ENCODE peak calls at places on chromosomes 6 and 20, in five cellular contexts. One of them, this sample, is unnamed.

GRCh38 chr6:14026831-14027539 is 90.6 kb upstream of the CD83 start:
- DNase-seq in GM23248: no peak
- DNase-seq in vagina: no peak
- DNase-seq in H9: no peak
- DNase-seq in pancreas: no peak
- DNase-seq in this sample: no peak

GRCh38 chr6:153856929-153857376 is 182.1 kb upstream of the OPRM1 start:
- DNase-seq in pancreas: no peak
- DNase-seq in vagina: no peak
- DNase-seq in H9: no peak
- DNase-seq in GM23248: no peak
- DNase-seq in this sample: no peak

GRCh38 chr6:26054659-26054936 is 32.6 kb upstream of the HFE start:
- DNase-seq in H9: no peak
- DNase-seq in pancreas: no peak
- DNase-seq in GM23248: no peak
- DNase-seq in vagina: no peak
- DNase-seq in this sample: no peak

GRCh38 chr6:96086745-96087144 is 71.0 kb downstream of the FUT9 start:
- DNase-seq in pancreas: no peak
- DNase-seq in vagina: no peak
- DNase-seq in GM23248: no peak
- DNase-seq in H9: no peak
- DNase-seq in this sample: no peak

GRCh38 chr20:61128701-61129655 is 123.1 kb upstream of the CDH4 start:
- DNase-seq in GM23248: no peak
- DNase-seq in vagina: no peak
- DNase-seq in pancreas: no peak
- DNase-seq in H9: no peak
- DNase-seq in this sample: no peak

GRCh38 chr6:9745966-9746365 is 668.9 kb downstream of the TFAP2A start:
- DNase-seq in H9: no peak
- DNase-seq in GM23248: peak; percentile 12
- DNase-seq in vagina: no peak
- DNase-seq in pancreas: no peak
- DNase-seq in this sample: no peak

GRCh38 chr20:9051508-9051907 is 17.4 kb upstream of the PLCB4 start:
- DNase-seq in GM23248: peak; percentile 98
- DNase-seq in H9: no peak
- DNase-seq in pancreas: no peak
- DNase-seq in vagina: no peak
- DNase-seq in this sample: no peak

GRCh38 chr20:14712302-14712739 is 374.9 kb upstream of the FLRT3 start:
- DNase-seq in pancreas: peak; percentile 11
- DNase-seq in H9: no peak
- DNase-seq in vagina: no peak
- DNase-seq in GM23248: peak; percentile 41
- DNase-seq in this sample: no peak

GRCh38 chr6:26312501-26313390 is 52.3 kb upstream of the BTN3A2 start:
- DNase-seq in GM23248: peak; percentile 84
- DNase-seq in H9: peak; percentile 85
- DNase-seq in vagina: no peak
- DNase-seq in pancreas: peak; percentile 84
- DNase-seq in this sample: peak; percentile 82

GRCh38 chr6:43972179-43972914 is 154.9 kb downstream of the MRPL14 start:
- DNase-seq in vagina: no peak
- DNase-seq in H9: peak; percentile 22
- DNase-seq in pancreas: no peak
- DNase-seq in GM23248: peak; percentile 80
- DNase-seq in this sample: no peak

GRCh38 chr6:68876792-68877493 is 241.9 kb downstream of the ADGRB3 start:
- DNase-seq in pancreas: no peak
- DNase-seq in H9: no peak
- DNase-seq in GM23248: peak; percentile 43
- DNase-seq in vagina: no peak
- DNase-seq in this sample: no peak

GRCh38 chr6:163806761-163807499 is 392.4 kb downstream of the QKI start:
- DNase-seq in pancreas: no peak
- DNase-seq in GM23248: peak; percentile 5
- DNase-seq in vagina: no peak
- DNase-seq in H9: peak; percentile 33
- DNase-seq in this sample: no peak

GRCh38 chr6:53336070-53336469 is 12.7 kb downstream of the ELOVL5 start:
- DNase-seq in vagina: no peak
- DNase-seq in pancreas: no peak
- DNase-seq in GM23248: no peak
- DNase-seq in H9: no peak
- DNase-seq in this sample: no peak

GRCh38 chr6:3793545-3793944 is 42.0 kb upstream of the PXDC1 start:
- DNase-seq in pancreas: no peak
- DNase-seq in vagina: no peak
- DNase-seq in GM23248: no peak
- DNase-seq in H9: no peak
- DNase-seq in this sample: no peak

GRCh38 chr6:7006536-7007191 is 101.1 kb upstream of the RREB1 start:
- DNase-seq in GM23248: no peak
- DNase-seq in H9: no peak
- DNase-seq in vagina: no peak
- DNase-seq in pancreas: no peak
- DNase-seq in this sample: no peak

GRCh38 chr6:134295953-134296553 is 21.9 kb downstream of the SGK1 start:
- DNase-seq in GM23248: peak; percentile 96
- DNase-seq in pancreas: no peak
- DNase-seq in H9: no peak
- DNase-seq in vagina: no peak
- DNase-seq in this sample: no peak

GRCh38 chr20:59578602-59579403 is 25.5 kb upstream of the PHACTR3 start:
- DNase-seq in GM23248: no peak
- DNase-seq in pancreas: no peak
- DNase-seq in vagina: no peak
- DNase-seq in H9: no peak
- DNase-seq in this sample: no peak

GRCh38 chr6:160297310-160297709 is 38.7 kb upstream of the SLC22A2 start:
- DNase-seq in H9: peak; percentile 62
- DNase-seq in pancreas: peak; percentile 24
- DNase-seq in vagina: no peak
- DNase-seq in GM23248: no peak
- DNase-seq in this sample: no peak

GRCh38 chr6:78492351-78493010 is 374.9 kb upstream of the IRAK1BP1 start:
- DNase-seq in H9: no peak
- DNase-seq in pancreas: no peak
- DNase-seq in vagina: no peak
- DNase-seq in GM23248: peak; percentile 44
- DNase-seq in this sample: no peak

GRCh38 chr20:49872056-49872455 is 43.3 kb downstream of the SPATA2 start:
- DNase-seq in GM23248: no peak
- DNase-seq in vagina: no peak
- DNase-seq in pancreas: no peak
- DNase-seq in H9: no peak
- DNase-seq in this sample: no peak

GRCh38 chr6:156777866-156778614 is 862 bp downstream of the ARID1B start:
- DNase-seq in vagina: no peak
- DNase-seq in pancreas: peak; percentile 52
- DNase-seq in GM23248: peak; percentile 82
- DNase-seq in H9: peak; percentile 54
- DNase-seq in this sample: peak; percentile 68

GRCh38 chr6:154053141-154053540 is 14.1 kb downstream of the OPRM1 start:
- DNase-seq in vagina: no peak
- DNase-seq in pancreas: no peak
- DNase-seq in GM23248: no peak
- DNase-seq in H9: no peak
- DNase-seq in this sample: no peak

GRCh38 chr6:16130437-16130891 is 1.6 kb downstream of the MYLIP start:
- DNase-seq in H9: no peak
- DNase-seq in GM23248: peak; percentile 17
- DNase-seq in pancreas: no peak
- DNase-seq in vagina: no peak
- DNase-seq in this sample: no peak

GRCh38 chr6:16135078-16135477 is 6.2 kb downstream of the MYLIP start:
- DNase-seq in H9: no peak
- DNase-seq in pancreas: no peak
- DNase-seq in vagina: no peak
- DNase-seq in GM23248: no peak
- DNase-seq in this sample: no peak

GRCh38 chr6:16130932-16131387 is 2.1 kb downstream of the MYLIP start:
- DNase-seq in H9: no peak
- DNase-seq in vagina: no peak
- DNase-seq in pancreas: peak; percentile 39
- DNase-seq in GM23248: peak; percentile 77
- DNase-seq in this sample: peak; percentile 73

GRCh38 chr6:16134430-16134829 is 5.5 kb downstream of the MYLIP start:
- DNase-seq in pancreas: no peak
- DNase-seq in vagina: no peak
- DNase-seq in H9: no peak
- DNase-seq in GM23248: no peak
- DNase-seq in this sample: no peak

GRCh38 chr6:16132909-16133308 is 4.0 kb downstream of the MYLIP start:
- DNase-seq in H9: no peak
- DNase-seq in vagina: no peak
- DNase-seq in GM23248: no peak
- DNase-seq in pancreas: no peak
- DNase-seq in this sample: no peak
- H3K4me1 ChIP-seq in H9: peaks cover 4% of the 10 kb centered on the region
- H3K4me1 ChIP-seq in vagina: peaks cover 66% of the 10 kb centered on the region
- H3K4me1 ChIP-seq in GM23248: peaks cover 38% of the 10 kb centered on the region
- H3K4me1 ChIP-seq in pancreas: peaks cover 54% of the 10 kb centered on the region
- H3K4me1 ChIP-seq in this sample: peaks cover 65% of the 10 kb centered on the region

DNA sequence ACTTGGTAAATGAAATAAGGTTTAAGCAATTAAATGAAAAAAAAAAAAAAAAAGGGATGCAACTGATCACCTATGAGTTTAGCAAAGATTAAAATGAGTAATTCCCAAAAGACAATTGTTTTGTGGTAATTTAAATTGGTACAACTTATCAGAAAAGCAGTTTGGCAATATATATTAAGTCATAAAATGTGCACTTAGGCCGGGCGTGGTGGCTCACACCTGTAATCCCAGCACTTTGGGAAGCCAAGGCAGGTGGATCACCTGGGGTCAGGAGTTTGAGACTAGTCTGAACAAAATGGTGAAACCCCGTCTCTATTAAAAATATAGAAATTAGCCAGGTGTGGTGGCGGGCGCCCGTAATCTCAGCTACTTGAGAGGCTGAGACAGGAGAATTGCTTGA is 7.9 kb downstream of the PHACTR2 start:
- DNase-seq in GM23248: no peak
- DNase-seq in H9: no peak
- DNase-seq in vagina: no peak
- DNase-seq in pancreas: no peak
- DNase-seq in this sample: no peak
- H3K4me1 ChIP-seq in GM23248: peaks cover 33% of the 10 kb centered on the region
- H3K4me1 ChIP-seq in H9: peaks cover 4% of the 10 kb centered on the region
- H3K4me1 ChIP-seq in vagina: peaks cover 5% of the 10 kb centered on the region
- H3K4me1 ChIP-seq in pancreas: no peaks in the 10 kb centered on the region
- H3K4me1 ChIP-seq in this sample: no peaks in the 10 kb centered on the region

GRCh38 chr20:44722990-44723389 is 7.8 kb downstream of the CCN5 start:
- DNase-seq in GM23248: no peak
- DNase-seq in H9: no peak
- DNase-seq in vagina: no peak
- DNase-seq in pancreas: no peak
- DNase-seq in this sample: no peak
- H3K4me1 ChIP-seq in GM23248: peaks cover 23% of the 10 kb centered on the region
- H3K4me1 ChIP-seq in H9: no peaks in the 10 kb centered on the region
- H3K4me1 ChIP-seq in vagina: peaks cover 27% of the 10 kb centered on the region
- H3K4me1 ChIP-seq in pancreas: no peaks in the 10 kb centered on the region
- H3K4me1 ChIP-seq in this sample: no peaks in the 10 kb centered on the region

GRCh38 chr20:63708301-63709148 is 686 bp downstream of the ZGPAT start:
- DNase-seq in pancreas: peak; percentile 33
- DNase-seq in GM23248: peak; percentile 56
- DNase-seq in H9: peak; percentile 28
- DNase-seq in vagina: no peak
- DNase-seq in this sample: no peak

GRCh38 chr20:63709149-63709527 is 1.3 kb downstream of the ZGPAT start:
- DNase-seq in H9: no peak
- DNase-seq in GM23248: no peak
- DNase-seq in vagina: no peak
- DNase-seq in pancreas: peak; percentile 18
- DNase-seq in this sample: no peak

GRCh38 chr20:63712191-63712590 is 4.4 kb downstream of the ZGPAT start:
- DNase-seq in H9: no peak
- DNase-seq in vagina: no peak
- DNase-seq in pancreas: no peak
- DNase-seq in GM23248: no peak
- DNase-seq in this sample: no peak

GRCh38 chr20:63707558-63708300 is at the start of the genes ARFRP1 and ZGPAT:
- DNase-seq in vagina: no peak
- DNase-seq in H9: peak; percentile 84
- DNase-seq in GM23248: peak; percentile 94
- DNase-seq in pancreas: peak; percentile 89
- DNase-seq in this sample: peak; percentile 92

GRCh38 chr20:63711085-63711645 is 3.3 kb downstream of the ZGPAT start:
- DNase-seq in pancreas: no peak
- DNase-seq in H9: no peak
- DNase-seq in vagina: no peak
- DNase-seq in GM23248: no peak
- DNase-seq in this sample: no peak
- H3K4me1 ChIP-seq in pancreas: peaks cover 15% of the 10 kb centered on the region
- H3K4me1 ChIP-seq in H9: no peaks in the 10 kb centered on the region
- H3K4me1 ChIP-seq in vagina: peaks cover 29% of the 10 kb centered on the region
- H3K4me1 ChIP-seq in GM23248: peaks cover 12% of the 10 kb centered on the region
- H3K4me1 ChIP-seq in this sample: peaks cover 22% of the 10 kb centered on the region

This sample was measured in naive thymus-derived CD4-positive, alpha-beta T cell.